ENCODE peak calls at places on chromosomes 13 and 19, in seven cellular contexts. One of them, this sample, is unnamed.

GRCh38 chr13:44703371-44703770 is 127.2 kb upstream of the TSC22D1 start:
- DNase-seq in AG08396: peak; percentile 46
- DNase-seq in NCI-H1436 treated with DMSO at 0.1 percent for 48 hours: no peak
- DNase-seq in spleen: no peak
- DNase-seq in NAMALWA: no peak
- DNase-seq in H9: no peak
- DNase-seq in NCI-H1092: no peak
- DNase-seq in this sample: no peak

GRCh38 chr13:53138369-53139036 is 109.9 kb downstream of the OLFM4 start:
- DNase-seq in AG08396: peak; percentile 11
- DNase-seq in NCI-H1436 treated with DMSO at 0.1 percent for 48 hours: no peak
- DNase-seq in spleen: no peak
- DNase-seq in NAMALWA: no peak
- DNase-seq in H9: no peak
- DNase-seq in NCI-H1092: no peak
- DNase-seq in this sample: no peak

GRCh38 chr19:28103916-28104315 is 1109.0 kb downstream of the UQCRFS1 start:
- DNase-seq in AG08396: no peak
- DNase-seq in NCI-H1436 treated with DMSO at 0.1 percent for 48 hours: no peak
- DNase-seq in spleen: no peak
- DNase-seq in NAMALWA: no peak
- DNase-seq in H9: no peak
- DNase-seq in NCI-H1092: no peak
- DNase-seq in this sample: no peak

GRCh38 chr19:48645652-48646191 is at the start of gene CA11:
- DNase-seq in AG08396: no peak
- DNase-seq in NCI-H1436 treated with DMSO at 0.1 percent for 48 hours: no peak
- DNase-seq in spleen: peak; percentile 76
- DNase-seq in NAMALWA: no peak
- DNase-seq in H9: peak; percentile 55
- DNase-seq in NCI-H1092: no peak
- DNase-seq in this sample: no peak

GRCh38 chr13:45048890-45049407 is 59.6 kb downstream of the GPALPP1 start:
- DNase-seq in AG08396: no peak
- DNase-seq in NCI-H1436 treated with DMSO at 0.1 percent for 48 hours: no peak
- DNase-seq in spleen: no peak
- DNase-seq in NAMALWA: no peak
- DNase-seq in H9: no peak
- DNase-seq in NCI-H1092: no peak
- DNase-seq in this sample: no peak

GRCh38 chr13:99974939-99975561 is 3.5 kb upstream of the ZIC5 start:
- DNase-seq in AG08396: no peak
- DNase-seq in NCI-H1436 treated with DMSO at 0.1 percent for 48 hours: no peak
- DNase-seq in spleen: no peak
- DNase-seq in NAMALWA: no peak
- DNase-seq in H9: peak; percentile 52
- DNase-seq in NCI-H1092: no peak
- DNase-seq in this sample: no peak

GRCh38 chr13:27551563-27551962 is 68.8 kb downstream of the LNX2 start:
- DNase-seq in AG08396: no peak
- DNase-seq in NCI-H1436 treated with DMSO at 0.1 percent for 48 hours: no peak
- DNase-seq in spleen: no peak
- DNase-seq in NAMALWA: no peak
- DNase-seq in H9: no peak
- DNase-seq in NCI-H1092: no peak
- DNase-seq in this sample: no peak

GRCh38 chr19:51354742-51355148 is 11.4 kb downstream of the ETFB start:
- DNase-seq in AG08396: no peak
- DNase-seq in NCI-H1436 treated with DMSO at 0.1 percent for 48 hours: no peak
- DNase-seq in spleen: no peak
- DNase-seq in NAMALWA: no peak
- DNase-seq in H9: peak; percentile 73
- DNase-seq in NCI-H1092: no peak
- DNase-seq in this sample: no peak

GRCh38 chr13:111095031-111095840 is 19.9 kb upstream of the ARHGEF7 start:
- DNase-seq in AG08396: no peak
- DNase-seq in NCI-H1436 treated with DMSO at 0.1 percent for 48 hours: no peak
- DNase-seq in spleen: no peak
- DNase-seq in NAMALWA: no peak
- DNase-seq in H9: no peak
- DNase-seq in NCI-H1092: peak; percentile 20
- DNase-seq in this sample: no peak

GRCh38 chr13:109964164-109964563 is 177.8 kb upstream of the IRS2 start:
- DNase-seq in AG08396: no peak
- DNase-seq in NCI-H1436 treated with DMSO at 0.1 percent for 48 hours: no peak
- DNase-seq in spleen: no peak
- DNase-seq in NAMALWA: no peak
- DNase-seq in H9: no peak
- DNase-seq in NCI-H1092: no peak
- DNase-seq in this sample: no peak

GRCh38 chr13:32228330-32229041 is 86.7 kb downstream of the ZAR1L start:
- DNase-seq in AG08396: no peak
- DNase-seq in NCI-H1436 treated with DMSO at 0.1 percent for 48 hours: no peak
- DNase-seq in spleen: no peak
- DNase-seq in NAMALWA: no peak
- DNase-seq in H9: no peak
- DNase-seq in NCI-H1092: peak; percentile 94
- DNase-seq in this sample: peak; percentile 98

GRCh38 chr13:47639716-47640447 is 361.2 kb downstream of the SUCLA2 start:
- DNase-seq in AG08396: no peak
- DNase-seq in NCI-H1436 treated with DMSO at 0.1 percent for 48 hours: no peak
- DNase-seq in spleen: no peak
- DNase-seq in NAMALWA: no peak
- DNase-seq in H9: no peak
- DNase-seq in NCI-H1092: no peak
- DNase-seq in this sample: no peak

GRCh38 chr13:23466144-23467002 is 32.9 kb upstream of the SACS start:
- DNase-seq in AG08396: peak; percentile 83
- DNase-seq in NCI-H1436 treated with DMSO at 0.1 percent for 48 hours: no peak
- DNase-seq in spleen: peak; percentile 91
- DNase-seq in NAMALWA: peak; percentile 22
- DNase-seq in H9: peak; percentile 67
- DNase-seq in NCI-H1092: peak; percentile 77
- DNase-seq in this sample: peak; percentile 81

GRCh38 chr19:13600091-13600490 is 93.8 kb upstream of the CACNA1A start:
- DNase-seq in AG08396: no peak
- DNase-seq in NCI-H1436 treated with DMSO at 0.1 percent for 48 hours: no peak
- DNase-seq in spleen: no peak
- DNase-seq in NAMALWA: no peak
- DNase-seq in H9: no peak
- DNase-seq in NCI-H1092: no peak
- DNase-seq in this sample: no peak

GRCh38 chr13:97226788-97227627 is 4.9 kb downstream of the MBNL2 start:
- DNase-seq in AG08396: no peak
- DNase-seq in NCI-H1436 treated with DMSO at 0.1 percent for 48 hours: no peak
- DNase-seq in spleen: no peak
- DNase-seq in NAMALWA: peak; percentile 76
- DNase-seq in H9: peak; percentile 62
- DNase-seq in NCI-H1092: no peak
- DNase-seq in this sample: no peak

GRCh38 chr19:45137179-45137761 is 23.5 kb downstream of the NKPD1 start:
- DNase-seq in AG08396: no peak
- DNase-seq in NCI-H1436 treated with DMSO at 0.1 percent for 48 hours: no peak
- DNase-seq in spleen: no peak
- DNase-seq in NAMALWA: peak; percentile 31
- DNase-seq in H9: no peak
- DNase-seq in NCI-H1092: no peak
- DNase-seq in this sample: no peak